ENCODE peak calls at places on chromosomes 11 and 22, in nine cellular contexts. L is sigmoid colon, U is K562, I is stomach, K is GM12878, F is tibial nerve, W is A549, E is transverse colon, D is SK-N-SH. N is an unnamed sample.

GRCh38 chr11:66810576-66811185 is 32.6 kb upstream of the RCE1 start:
- DNase-seq in U (no peak), K (no peak), D (no peak), L (no peak), E (no peak), I (no peak), F (no peak), W (no peak), N (no peak)

GRCh38 chr11:120055646-120056045 is 82.3 kb downstream of the TRIM29 start:
- DNase-seq in L (no peak), E (no peak), F (no peak), I (no peak), K (no peak), W (no peak), D (no peak), U (no peak), N (no peak)

GRCh38 chr11:3197044-3197715 is 21.4 kb downstream of the MRGPRG start:
- DNase-seq in E (peak; percentile 6), K (no peak), U (no peak), D (no peak), L (no peak), F (no peak), I (peak; percentile 17), W (no peak), N (no peak)

GRCh38 chr11:79174045-79175008 is 266.5 kb downstream of the TENM4 start:
- DNase-seq in D (no peak), K (no peak), W (no peak), I (no peak), E (no peak), U (no peak), F (no peak), L (no peak), N (peak; percentile 35)

GRCh38 chr11:64449381-64450167 is 90.6 kb downstream of the RPS6KA4 start:
- DNase-seq in L (peak; percentile 66), U (peak; percentile 88), W (peak; percentile 90), D (peak; percentile 89), K (peak; percentile 26), E (peak; percentile 75), F (peak; percentile 28), I (peak; percentile 70), N (peak; percentile 34)

GRCh38 chr11:34214961-34215805 is 109.8 kb downstream of the NAT10 start:
- DNase-seq in W (peak; percentile 63), I (no peak), F (no peak), K (no peak), L (no peak), D (no peak), E (no peak), U (no peak), N (no peak)

GRCh38 chr11:110435780-110436717 is 6.3 kb downstream of the FDX1 start:
- DNase-seq in F (no peak), E (no peak), I (no peak), D (no peak), U (peak; percentile 53), W (no peak), K (no peak), L (no peak), N (no peak)

GRCh38 chr22:44449061-44449682 is 48.9 kb downstream of the RTL6 start:
- DNase-seq in W (peak; percentile 34), E (no peak), D (no peak), K (no peak), L (no peak), U (peak; percentile 12), F (no peak), I (no peak), N (no peak)

GRCh38 chr11:131430466-131431176 is 60.2 kb downstream of the NTM start:
- DNase-seq in U (no peak), L (no peak), K (no peak), W (no peak), I (no peak), F (peak; percentile 25), D (peak; percentile 46), E (no peak), N (no peak)

GRCh38 chr11:99316761-99317475 is 296.2 kb downstream of the CNTN5 start:
- DNase-seq in W (no peak), K (no peak), L (no peak), E (no peak), U (no peak), D (no peak), F (no peak), I (no peak), N (no peak)

GRCh38 chr11:65366340-65366773 is 11.8 kb downstream of the TIGD3 start:
- DNase-seq in D (peak; percentile 89), E (peak; percentile 54), K (no peak), I (no peak), U (peak; percentile 71), F (no peak), L (no peak), W (peak; percentile 90), N (no peak)

GRCh38 chr11:5234390-5234834 is at the start of gene HBD:
- DNase-seq in L (no peak), F (no peak), K (no peak), D (no peak), W (no peak), E (no peak), I (no peak), U (no peak), N (no peak)

GRCh38 chr11:36027731-36028130 is 83.9 kb downstream of the LDLRAD3 start:
- DNase-seq in D (no peak), F (no peak), K (no peak), U (no peak), I (no peak), L (no peak), W (no peak), E (no peak), N (no peak)

GRCh38 chr22:49827307-49827852 is 293 bp downstream of the BRD1 start:
- DNase-seq in L (no peak), U (peak; percentile 74), D (peak; percentile 77), F (no peak), I (no peak), E (no peak), W (no peak), K (no peak), N (no peak)

GRCh38 chr11:10934293-10934850 is 76.5 kb upstream of the ZBED5 start:
- DNase-seq in K (no peak), E (peak; percentile 46), W (no peak), I (no peak), L (no peak), U (peak; percentile 41), D (no peak), F (no peak), N (no peak)

GRCh38 chr11:112017538-112017937 is 7.7 kb upstream of the DLAT start:
- DNase-seq in U (no peak), L (no peak), K (no peak), E (no peak), I (no peak), W (no peak), D (no peak), F (no peak), N (no peak)

GRCh38 chr22:19037282-19038163 is 84.7 kb downstream of the DGCR2 start:
- DNase-seq in W (no peak), I (no peak), U (no peak), K (no peak), E (no peak), F (no peak), D (no peak), L (peak; percentile 51), N (no peak)

GRCh38 chr11:116471608-116472007 is 301.2 kb downstream of the BUD13 start:
- DNase-seq in E (no peak), L (no peak), U (no peak), I (no peak), K (no peak), W (no peak), F (no peak), D (no peak), N (no peak)

GRCh38 chr11:128501576-128502549 is 85.5 kb downstream of the ETS1 start:
- DNase-seq in L (no peak), F (no peak), K (no peak), D (no peak), U (no peak), E (no peak), W (no peak), I (no peak), N (no peak)
- H3K4me3 ChIP-seq in L (no peak overlapping the region), F (no peak overlapping the region), K (peak overlapping the region; percentile 21), D (peak overlapping the region; percentile 22), U (no peak overlapping the region), E (no peak overlapping the region), W (no peak overlapping the region), I (no peak overlapping the region), N (no peak overlapping the region)

GRCh38 chr11:68974421-68975194 is 6.2 kb downstream of the MRGPRD start:
- DNase-seq in E (peak; percentile 6), D (no peak), U (peak; percentile 69), L (peak; percentile 53), F (no peak), I (no peak), W (peak; percentile 62), K (no peak), N (peak; percentile 12)

GRCh38 chr11:68976095-68976494 is 4.7 kb downstream of the MRGPRD start:
- DNase-seq in W (no peak), D (no peak), U (no peak), E (peak; percentile 0), F (no peak), I (no peak), L (no peak), K (no peak), N (no peak)

GRCh38 chr11:68978626-68978930 is 2.2 kb downstream of the MRGPRD start:
- DNase-seq in U (no peak), E (peak; percentile 1), D (no peak), F (no peak), L (peak; percentile 17), I (no peak), W (no peak), K (no peak), N (no peak)

GRCh38 chr11:68977781-68978625 is 2.8 kb downstream of the MRGPRD start:
- DNase-seq in W (no peak), F (no peak), E (peak; percentile 1), K (no peak), U (no peak), L (peak; percentile 55), I (no peak), D (no peak), N (no peak)

DNA sequence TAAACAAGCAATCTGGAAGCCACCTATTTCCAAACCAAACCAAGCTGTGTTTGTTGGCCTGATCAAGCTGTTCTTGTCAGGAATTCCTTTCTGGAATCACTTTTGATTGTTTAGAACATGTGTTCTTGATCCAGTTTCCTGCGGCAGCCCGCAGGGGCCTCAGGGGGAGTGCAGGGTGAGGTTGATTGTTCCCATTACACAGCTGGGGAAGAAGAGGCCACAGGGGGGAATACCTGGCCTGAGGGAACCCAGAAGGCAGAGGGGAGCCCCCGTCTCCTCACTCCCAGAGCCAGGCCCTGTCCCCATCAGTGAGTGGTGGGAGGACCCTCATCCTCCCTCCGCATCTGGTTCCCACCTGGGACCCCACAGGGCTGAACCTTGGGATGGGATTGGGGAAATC is 4.2 kb downstream of the MRGPRD start:
- DNase-seq in I (no peak), L (peak; percentile 22), U (no peak), F (peak; percentile 36), K (no peak), D (no peak), W (no peak), E (peak; percentile 1), N (no peak)
- TF ChIP-seq EP300 in I (no peak), L (no peak), U (no peak), F (peak; percentile 49), K (no peak), D (no peak), W (no peak), E (no peak), N (no peak)

GRCh38 chr11:46114378-46114777 is 6.9 kb downstream of the PHF21A start:
- DNase-seq in W (no peak), K (no peak), F (no peak), E (no peak), U (no peak), D (no peak), L (no peak), I (no peak), N (no peak)
- H3K4me1 ChIP-seq in W (peaks cover 27% of the 10 kb centered on the region), K (peaks cover 7% of the 10 kb centered on the region), F (peaks cover 18% of the 10 kb centered on the region), E (peaks cover 12% of the 10 kb centered on the region), U (peaks cover 5% of the 10 kb centered on the region), D (peaks cover 41% of the 10 kb centered on the region), L (peaks cover 49% of the 10 kb centered on the region), I (peaks cover 25% of the 10 kb centered on the region), N (no peaks in the 10 kb centered on the region)

GRCh38 chr22:35838849-35839646 is 121.4 kb downstream of the APOL5 start:
- DNase-seq in L (peak; percentile 84), I (no peak), D (no peak), U (no peak), E (peak; percentile 28), K (no peak), W (no peak), F (peak; percentile 57), N (peak; percentile 37)
- H3K4me3 ChIP-seq in L (peak overlapping the region; percentile 44), I (peak overlapping the region; percentile 47), D (peak overlapping the region; percentile 69), U (no peak overlapping the region), E (no peak overlapping the region), K (no peak overlapping the region), W (peak overlapping the region; percentile 69), F (peak overlapping the region; percentile 35), N (peak overlapping the region; percentile 49)